ENCODE peak calls at places on chromosomes 12 and 14, in seven cellular contexts. One of them, this sample, is unnamed.

GRCh38 chr12:123119808-123120207 is 31.1 kb downstream of the PITPNM2 start:
- DNase-seq in H9: no peak
- DNase-seq in mesendoderm: no peak
- DNase-seq in H1: no peak
- DNase-seq in trophoblast cell: peak; percentile 77
- DNase-seq in mesenchymal stem cell: no peak
- DNase-seq in IMR-90: no peak
- DNase-seq in this sample: no peak

GRCh38 chr14:94041551-94042346 is 15.6 kb downstream of the OTUB2 start:
- DNase-seq in H1: no peak
- DNase-seq in IMR-90: peak; percentile 78
- DNase-seq in trophoblast cell: no peak
- DNase-seq in mesendoderm: no peak
- DNase-seq in H9: no peak
- DNase-seq in mesenchymal stem cell: peak; percentile 12
- DNase-seq in this sample: no peak

GRCh38 chr14:104355949-104356737 is 217.8 kb downstream of the KIF26A start:
- DNase-seq in H9: peak; percentile 29
- DNase-seq in mesenchymal stem cell: no peak
- DNase-seq in H1: no peak
- DNase-seq in mesendoderm: no peak
- DNase-seq in IMR-90: no peak
- DNase-seq in trophoblast cell: no peak
- DNase-seq in this sample: no peak

GRCh38 chr12:31412292-31412801 is 86.4 kb upstream of the SINHCAF start:
- DNase-seq in trophoblast cell: no peak
- DNase-seq in H9: no peak
- DNase-seq in mesendoderm: peak; percentile 10
- DNase-seq in H1: no peak
- DNase-seq in IMR-90: no peak
- DNase-seq in mesenchymal stem cell: no peak
- DNase-seq in this sample: no peak

GRCh38 chr14:89237923-89238529 is 179.0 kb downstream of the FOXN3 start:
- DNase-seq in IMR-90: peak; percentile 19
- DNase-seq in mesenchymal stem cell: no peak
- DNase-seq in H1: no peak
- DNase-seq in trophoblast cell: no peak
- DNase-seq in mesendoderm: peak; percentile 60
- DNase-seq in H9: peak; percentile 51
- DNase-seq in this sample: no peak

GRCh38 chr12:71935594-71935993 is 3.1 kb upstream of the TPH2 start:
- DNase-seq in IMR-90: peak; percentile 25
- DNase-seq in trophoblast cell: peak; percentile 40
- DNase-seq in mesenchymal stem cell: no peak
- DNase-seq in mesendoderm: no peak
- DNase-seq in H9: no peak
- DNase-seq in H1: no peak
- DNase-seq in this sample: no peak

GRCh38 chr14:69005432-69006148 is 26.5 kb upstream of the ACTN1 start:
- DNase-seq in trophoblast cell: peak; percentile 43
- DNase-seq in H9: peak; percentile 49
- DNase-seq in mesenchymal stem cell: peak; percentile 97
- DNase-seq in H1: no peak
- DNase-seq in mesendoderm: peak; percentile 85
- DNase-seq in IMR-90: peak; percentile 94
- DNase-seq in this sample: peak; percentile 29

GRCh38 chr12:51342416-51342815 is 4.1 kb downstream of the CELA1 start:
- DNase-seq in trophoblast cell: no peak
- DNase-seq in H1: no peak
- DNase-seq in IMR-90: no peak
- DNase-seq in mesendoderm: no peak
- DNase-seq in mesenchymal stem cell: no peak
- DNase-seq in H9: no peak
- DNase-seq in this sample: no peak

GRCh38 chr12:2974560-2974971 is 15.4 kb downstream of the TEAD4 start:
- DNase-seq in H9: peak; percentile 73
- DNase-seq in mesenchymal stem cell: peak; percentile 27
- DNase-seq in IMR-90: peak; percentile 37
- DNase-seq in trophoblast cell: no peak
- DNase-seq in H1: peak; percentile 53
- DNase-seq in mesendoderm: peak; percentile 40
- DNase-seq in this sample: no peak

GRCh38 chr12:117452071-117452470 is 90.6 kb upstream of the NOS1 start:
- DNase-seq in IMR-90: no peak
- DNase-seq in H9: no peak
- DNase-seq in trophoblast cell: no peak
- DNase-seq in H1: no peak
- DNase-seq in mesendoderm: no peak
- DNase-seq in mesenchymal stem cell: no peak
- DNase-seq in this sample: no peak

GRCh38 chr12:123085046-123085445 is 65.8 kb downstream of the PITPNM2 start:
- DNase-seq in mesendoderm: no peak
- DNase-seq in H9: no peak
- DNase-seq in trophoblast cell: no peak
- DNase-seq in mesenchymal stem cell: no peak
- DNase-seq in IMR-90: no peak
- DNase-seq in H1: no peak
- DNase-seq in this sample: no peak

GRCh38 chr14:102878970-102879460 is 43.4 kb upstream of the AMN start:
- DNase-seq in mesendoderm: peak; percentile 52
- DNase-seq in H9: no peak
- DNase-seq in IMR-90: no peak
- DNase-seq in trophoblast cell: peak; percentile 34
- DNase-seq in mesenchymal stem cell: no peak
- DNase-seq in H1: no peak
- DNase-seq in this sample: no peak

GRCh38 chr12:41067941-41068645 is 120.0 kb upstream of the PDZRN4 start:
- DNase-seq in IMR-90: no peak
- DNase-seq in H1: no peak
- DNase-seq in mesendoderm: peak; percentile 58
- DNase-seq in trophoblast cell: no peak
- DNase-seq in mesenchymal stem cell: no peak
- DNase-seq in H9: no peak
- DNase-seq in this sample: no peak

GRCh38 chr12:119446459-119446858 is 111.9 kb downstream of the CCDC60 start:
- DNase-seq in H1: no peak
- DNase-seq in mesendoderm: no peak
- DNase-seq in H9: no peak
- DNase-seq in trophoblast cell: no peak
- DNase-seq in IMR-90: no peak
- DNase-seq in mesenchymal stem cell: no peak
- DNase-seq in this sample: no peak

GRCh38 chr14:86481105-86481504 is 951.2 kb downstream of the FLRT2 start:
- DNase-seq in trophoblast cell: no peak
- DNase-seq in mesenchymal stem cell: peak; percentile 48
- DNase-seq in H1: no peak
- DNase-seq in IMR-90: peak; percentile 70
- DNase-seq in H9: no peak
- DNase-seq in mesendoderm: peak; percentile 72
- DNase-seq in this sample: no peak

GRCh38 chr14:67881225-67881624 is 61.6 kb downstream of the RAD51B start:
- DNase-seq in H1: no peak
- DNase-seq in mesenchymal stem cell: no peak
- DNase-seq in H9: no peak
- DNase-seq in trophoblast cell: no peak
- DNase-seq in mesendoderm: no peak
- DNase-seq in IMR-90: no peak
- DNase-seq in this sample: no peak

DNA sequence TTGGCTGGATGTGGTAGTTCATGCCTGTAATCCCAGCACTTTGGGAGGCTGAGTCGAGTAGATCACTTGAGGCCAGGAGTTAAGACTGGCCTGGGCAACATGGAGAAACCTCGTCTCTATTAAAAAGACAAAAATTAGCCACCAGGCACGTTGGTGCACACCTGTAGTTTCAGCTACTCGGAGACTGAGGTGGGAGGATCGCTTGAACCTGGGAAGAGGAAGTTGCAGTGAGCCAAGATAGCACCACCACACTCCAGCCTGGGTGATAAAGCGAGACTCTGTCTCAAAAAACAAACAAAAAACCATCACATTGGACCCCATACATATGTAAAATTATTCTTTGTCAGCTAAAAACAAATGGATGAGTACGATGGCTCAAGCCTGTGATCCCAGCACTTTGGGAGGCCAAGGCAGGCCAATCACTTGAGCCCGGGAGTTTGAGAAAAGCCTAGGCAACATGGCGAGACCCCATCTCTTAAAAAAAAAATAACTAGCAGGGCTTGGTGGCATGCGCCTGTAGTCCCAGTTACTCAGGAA is 43.9 kb downstream of the LIMA1 start:
- DNase-seq in IMR-90: no peak
- DNase-seq in mesenchymal stem cell: no peak
- DNase-seq in H1: no peak
- DNase-seq in mesendoderm: no peak
- DNase-seq in H9: no peak
- DNase-seq in trophoblast cell: no peak
- DNase-seq in this sample: no peak
- H3K4me1 ChIP-seq in IMR-90: peaks cover 20% of the 10 kb centered on the region
- H3K4me1 ChIP-seq in mesenchymal stem cell: peaks cover 7% of the 10 kb centered on the region
- H3K4me1 ChIP-seq in H1: no peaks in the 10 kb centered on the region
- H3K4me1 ChIP-seq in mesendoderm: peaks cover 8% of the 10 kb centered on the region
- H3K4me1 ChIP-seq in H9: no peaks in the 10 kb centered on the region
- H3K4me1 ChIP-seq in trophoblast cell: peaks cover 23% of the 10 kb centered on the region
- H3K4me1 ChIP-seq in this sample: no peaks in the 10 kb centered on the region

GRCh38 chr12:57110189-57111045 is 745 bp downstream of the STAT6 start:
- DNase-seq in H1: peak; percentile 93
- DNase-seq in trophoblast cell: peak; percentile 36
- DNase-seq in H9: peak; percentile 93
- DNase-seq in mesendoderm: peak; percentile 95
- DNase-seq in mesenchymal stem cell: peak; percentile 86
- DNase-seq in IMR-90: peak; percentile 37
- DNase-seq in this sample: no peak

GRCh38 chr12:57109207-57110160 is 1.7 kb downstream of the STAT6 start:
- DNase-seq in mesendoderm: no peak
- DNase-seq in H9: no peak
- DNase-seq in trophoblast cell: no peak
- DNase-seq in mesenchymal stem cell: no peak
- DNase-seq in H1: no peak
- DNase-seq in IMR-90: no peak
- DNase-seq in this sample: no peak

GRCh38 chr12:57106021-57106708 is 5.0 kb downstream of the STAT6 start:
- DNase-seq in mesendoderm: no peak
- DNase-seq in mesenchymal stem cell: no peak
- DNase-seq in H9: no peak
- DNase-seq in H1: no peak
- DNase-seq in IMR-90: no peak
- DNase-seq in trophoblast cell: no peak
- DNase-seq in this sample: no peak

GRCh38 chr12:57105011-57105753 is 6.0 kb downstream of the STAT6 start:
- DNase-seq in IMR-90: no peak
- DNase-seq in H9: no peak
- DNase-seq in trophoblast cell: no peak
- DNase-seq in mesenchymal stem cell: no peak
- DNase-seq in mesendoderm: no peak
- DNase-seq in H1: no peak
- DNase-seq in this sample: no peak

GRCh38 chr12:57107456-57107855 is 3.7 kb downstream of the STAT6 start:
- DNase-seq in H9: no peak
- DNase-seq in H1: no peak
- DNase-seq in IMR-90: no peak
- DNase-seq in trophoblast cell: no peak
- DNase-seq in mesendoderm: no peak
- DNase-seq in mesenchymal stem cell: no peak
- DNase-seq in this sample: no peak
- H2BK120ac ChIP-seq in H9: no peak overlapping the region
- H2BK120ac ChIP-seq in H1: no peak overlapping the region
- H2BK120ac ChIP-seq in IMR-90: no peak overlapping the region
- H2BK120ac ChIP-seq in trophoblast cell: no peak overlapping the region
- H2BK120ac ChIP-seq in mesendoderm: no peak overlapping the region
- H2BK120ac ChIP-seq in mesenchymal stem cell: no peak overlapping the region
- H2BK120ac ChIP-seq in this sample: no peak overlapping the region

GRCh38 chr14:91371011-91371989 is 46.3 kb downstream of the CCDC88C start:
- DNase-seq in H1: no peak
- DNase-seq in IMR-90: no peak
- DNase-seq in mesenchymal stem cell: no peak
- DNase-seq in mesendoderm: no peak
- DNase-seq in trophoblast cell: no peak
- DNase-seq in H9: no peak
- DNase-seq in this sample: no peak

GRCh38 chr14:91369628-91370445 is 47.8 kb downstream of the CCDC88C start:
- DNase-seq in trophoblast cell: peak; percentile 41
- DNase-seq in IMR-90: no peak
- DNase-seq in H1: no peak
- DNase-seq in mesendoderm: no peak
- DNase-seq in mesenchymal stem cell: no peak
- DNase-seq in H9: no peak
- DNase-seq in this sample: no peak

GRCh38 chr14:91366749-91367148 is 50.9 kb downstream of the CCDC88C start:
- DNase-seq in trophoblast cell: no peak
- DNase-seq in H9: no peak
- DNase-seq in IMR-90: no peak
- DNase-seq in mesenchymal stem cell: no peak
- DNase-seq in H1: no peak
- DNase-seq in mesendoderm: no peak
- DNase-seq in this sample: no peak

GRCh38 chr14:91367173-91368171 is 50.1 kb downstream of the CCDC88C start:
- DNase-seq in IMR-90: peak; percentile 66
- DNase-seq in H9: no peak
- DNase-seq in mesendoderm: peak; percentile 64
- DNase-seq in mesenchymal stem cell: peak; percentile 69
- DNase-seq in trophoblast cell: peak; percentile 94
- DNase-seq in H1: no peak
- DNase-seq in this sample: no peak

DNA sequence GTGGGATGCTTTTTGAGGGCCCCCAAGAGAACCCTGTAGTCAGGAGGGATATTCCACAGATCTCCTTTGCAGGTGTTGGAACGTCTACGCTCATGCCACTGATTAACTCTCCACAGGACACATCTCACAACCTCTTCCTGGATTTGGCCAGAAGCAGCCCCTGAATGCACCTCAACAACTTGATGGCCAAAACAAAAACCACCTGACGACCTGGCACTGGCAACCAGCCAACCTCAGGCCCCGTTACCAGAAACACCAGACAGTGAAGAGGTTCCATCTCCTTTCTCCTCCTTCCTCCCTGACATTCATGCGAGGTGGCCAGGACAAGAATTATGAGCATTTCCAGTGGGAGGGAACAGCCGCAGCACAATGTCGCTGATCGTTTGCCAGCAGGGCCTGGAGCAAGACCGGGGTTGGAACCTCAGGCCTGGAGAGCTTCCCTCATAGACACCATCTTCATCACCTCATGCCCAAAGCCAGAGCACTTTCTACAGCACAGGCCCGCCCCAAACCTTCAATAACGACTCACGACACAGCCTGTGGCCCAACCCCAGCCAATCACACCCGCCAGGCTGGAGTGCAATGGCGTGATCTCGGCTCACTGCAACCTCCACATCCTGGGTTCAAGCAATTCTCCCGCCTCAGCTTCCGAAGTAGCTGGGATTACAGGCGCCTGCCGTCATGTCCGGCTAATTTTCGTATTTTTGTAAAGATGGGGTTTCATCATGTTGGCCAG is 48.8 kb downstream of the CCDC88C start:
- DNase-seq in H9: no peak
- DNase-seq in mesendoderm: no peak
- DNase-seq in mesenchymal stem cell: no peak
- DNase-seq in IMR-90: no peak
- DNase-seq in H1: no peak
- DNase-seq in trophoblast cell: no peak
- DNase-seq in this sample: no peak
- H3K4me1 ChIP-seq in H9: no peaks in the 10 kb centered on the region
- H3K4me1 ChIP-seq in mesendoderm: peaks cover 14% of the 10 kb centered on the region
- H3K4me1 ChIP-seq in mesenchymal stem cell: peaks cover 17% of the 10 kb centered on the region
- H3K4me1 ChIP-seq in IMR-90: no peaks in the 10 kb centered on the region
- H3K4me1 ChIP-seq in H1: peaks cover 22% of the 10 kb centered on the region
- H3K4me1 ChIP-seq in trophoblast cell: peaks cover 6% of the 10 kb centered on the region
- H3K4me1 ChIP-seq in this sample: peaks cover 20% of the 10 kb centered on the region

GRCh38 chr12:131896080-131896810 is 1.8 kb downstream of the ULK1 start:
- DNase-seq in trophoblast cell: peak; percentile 83
- DNase-seq in mesendoderm: peak; percentile 97
- DNase-seq in mesenchymal stem cell: peak; percentile 92
- DNase-seq in IMR-90: peak; percentile 89
- DNase-seq in H1: peak; percentile 90
- DNase-seq in H9: peak; percentile 96
- DNase-seq in this sample: peak; percentile 76
- H2BK120ac ChIP-seq in trophoblast cell: peak overlapping the region; percentile 49
- H2BK120ac ChIP-seq in mesendoderm: no peak overlapping the region
- H2BK120ac ChIP-seq in mesenchymal stem cell: no peak overlapping the region
- H2BK120ac ChIP-seq in IMR-90: peak overlapping the region; percentile 49
- H2BK120ac ChIP-seq in H1: no peak overlapping the region
- H2BK120ac ChIP-seq in H9: no peak overlapping the region
- H2BK120ac ChIP-seq in this sample: no peak overlapping the region

This sample was measured in neuronal stem cell.